ENCODE peak calls at places on chromosomes 6 and 20, in six cellular contexts. K, C, L, N, I and M are unnamed samples.

GRCh38 chr20:19453369-19453768 is 240.9 kb downstream of the SLC24A3 start:
- DNase-seq in K (no peak), C (no peak), L (no peak), N (no peak), I (no peak), M (no peak)

GRCh38 chr6:4069199-4069598 is 9.7 kb downstream of the FAM217A start:
- DNase-seq in K (no peak), C (no peak), L (no peak), N (no peak), I (no peak), M (no peak)

GRCh38 chr6:30171677-30172471 is 8.5 kb downstream of the TRIM15 start:
- DNase-seq in K (no peak), C (peak; percentile 52), L (peak; percentile 87), N (peak; percentile 17), I (no peak), M (no peak)

GRCh38 chr6:150456466-150456865 is 87.7 kb downstream of the IYD start:
- DNase-seq in K (no peak), C (peak; percentile 32), L (no peak), N (no peak), I (no peak), M (no peak)

GRCh38 chr6:150491131-150491795 is 108.4 kb upstream of the PLEKHG1 start:
- DNase-seq in K (no peak), C (peak; percentile 26), L (no peak), N (no peak), I (peak; percentile 87), M (no peak)

GRCh38 chr6:30060634-30060981 is 457 bp upstream of the POLR1H start:
- DNase-seq in K (peak; percentile 56), C (peak; percentile 55), L (peak; percentile 50), N (no peak), I (no peak), M (peak; percentile 82)

GRCh38 chr6:144585217-144585814 is 300.2 kb downstream of the UTRN start:
- DNase-seq in K (peak; percentile 21), C (peak; percentile 34), L (peak; percentile 59), N (peak; percentile 35), I (peak; percentile 61), M (peak; percentile 76)

GRCh38 chr20:31602779-31603441 is 2.2 kb upstream of the ID1 start:
- DNase-seq in K (no peak), C (peak; percentile 67), L (no peak), N (no peak), I (peak; percentile 82), M (no peak)

GRCh38 chr6:36336779-36337194 is at the start of gene BNIP5:
- DNase-seq in K (no peak), C (peak; percentile 81), L (no peak), N (no peak), I (no peak), M (no peak)

GRCh38 chr6:165117121-165117520 is 192.3 kb downstream of the C6orf118 start:
- DNase-seq in K (no peak), C (no peak), L (no peak), N (no peak), I (no peak), M (no peak)

GRCh38 chr6:29763491-29764289 is 40.5 kb downstream of the HLA-F start:
- DNase-seq in K (no peak), C (no peak), L (no peak), N (no peak), I (peak; percentile 73), M (no peak)

GRCh38 chr6:2542858-2543218 is 207.9 kb downstream of the MYLK4 start:
- DNase-seq in K (peak; percentile 45), C (peak; percentile 77), L (no peak), N (no peak), I (peak; percentile 54), M (no peak)

GRCh38 chr6:133568970-133569889 is 319.7 kb upstream of the TCF21 start:
- DNase-seq in K (peak; percentile 44), C (peak; percentile 77), L (peak; percentile 77), N (no peak), I (peak; percentile 90), M (peak; percentile 50)

GRCh38 chr20:49584418-49585382 is 16.8 kb upstream of the PTGIS start:
- DNase-seq in K (no peak), C (peak; percentile 35), L (no peak), N (no peak), I (peak; percentile 30), M (peak; percentile 22)

GRCh38 chr6:55704421-55704820 is 125.4 kb upstream of the HMGCLL1 start:
- DNase-seq in K (no peak), C (no peak), L (no peak), N (no peak), I (peak; percentile 54), M (no peak)

GRCh38 chr20:35496481-35496880 is 33.0 kb downstream of the C20orf173 start:
- DNase-seq in K (no peak), C (no peak), L (no peak), N (no peak), I (no peak), M (no peak)

GRCh38 chr20:35499271-35499670 is 30.2 kb downstream of the C20orf173 start:
- DNase-seq in K (no peak), C (no peak), L (no peak), N (no peak), I (no peak), M (no peak)

GRCh38 chr20:35497320-35497719 is 32.1 kb downstream of the C20orf173 start:
- DNase-seq in K (no peak), C (no peak), L (no peak), N (no peak), I (no peak), M (no peak)

GRCh38 chr20:35502352-35502751 is 27.1 kb downstream of the C20orf173 start:
- DNase-seq in K (no peak), C (no peak), L (no peak), N (no peak), I (no peak), M (peak; percentile 92)

GRCh38 chr20:35497780-35498189 is 31.7 kb downstream of the C20orf173 start:
- DNase-seq in K (no peak), C (no peak), L (no peak), N (no peak), I (no peak), M (no peak)
- H3K36me3 ChIP-seq in K (peaks cover 90% of the 10 kb centered on the region), C (no peaks in the 10 kb centered on the region), L (peaks cover 28% of the 10 kb centered on the region), N (peaks cover 98% of the 10 kb centered on the region), I (peaks cover 62% of the 10 kb centered on the region), M (peaks cover 40% of the 10 kb centered on the region)

DNA sequence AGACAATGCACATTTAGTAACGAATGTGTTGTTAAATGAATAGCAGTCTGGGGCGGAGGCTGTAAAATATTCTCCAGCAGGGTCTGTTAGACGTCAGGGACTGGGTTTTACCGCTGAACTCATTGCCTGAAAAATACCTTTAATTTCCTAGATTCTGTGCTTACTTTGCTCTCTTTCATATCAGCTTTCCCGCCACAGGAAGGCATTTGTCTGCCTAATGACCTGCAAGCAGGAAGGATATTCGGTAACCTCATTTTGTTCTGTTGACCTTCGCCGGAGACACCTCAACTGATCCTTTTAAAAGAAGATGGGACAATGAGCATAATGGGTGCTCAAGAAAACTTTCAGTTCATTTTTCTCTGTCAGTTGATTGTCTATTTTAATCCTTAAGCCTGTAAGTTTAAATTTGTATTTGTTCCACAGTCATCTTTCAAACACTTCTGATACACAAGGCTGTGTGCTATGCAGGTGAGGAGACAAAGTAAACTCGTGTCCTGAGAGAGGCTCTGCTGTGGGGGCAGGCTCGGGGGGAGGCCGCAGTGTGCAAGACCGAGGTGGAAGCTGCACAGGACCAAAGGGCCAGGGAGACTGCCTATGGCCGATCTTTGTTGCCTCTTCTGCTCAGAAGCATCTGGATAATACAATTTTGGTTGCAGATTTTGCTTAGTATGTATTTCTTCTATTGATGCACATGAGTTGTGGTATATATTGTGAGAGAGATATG is 27.4 kb upstream of the SIM1 start:
- DNase-seq in K (no peak), C (no peak), L (no peak), N (no peak), I (no peak), M (no peak)
- H2AFZ ChIP-seq in K (no peak overlapping the region), C (no peak overlapping the region), L (peak overlapping the region; percentile 58), N (peak overlapping the region; percentile 24), I (no peak overlapping the region), M (no peak overlapping the region)

GRCh38 chr6:168030218-168030693 is 32.8 kb downstream of the KIF25 start:
- DNase-seq in K (no peak), C (no peak), L (no peak), N (no peak), I (no peak), M (no peak)
- H3K36me3 ChIP-seq in K (no peaks in the 10 kb centered on the region), C (no peaks in the 10 kb centered on the region), L (no peaks in the 10 kb centered on the region), N (no peaks in the 10 kb centered on the region), I (no peaks in the 10 kb centered on the region), M (no peaks in the 10 kb centered on the region)

GRCh38 chr6:116003668-116004067 is 57.0 kb downstream of the FRK start:
- DNase-seq in K (no peak), C (no peak), L (no peak), N (no peak), I (no peak), M (no peak)
- H2AFZ ChIP-seq in K (no peak overlapping the region), C (no peak overlapping the region), L (no peak overlapping the region), N (no peak overlapping the region), I (no peak overlapping the region), M (no peak overlapping the region)

GRCh38 chr20:3378138-3378537 is 29.3 kb downstream of the DNAAF9 start:
- DNase-seq in K (no peak), C (no peak), L (no peak), N (no peak), I (no peak), M (no peak)
- H3K36me3 ChIP-seq in K (peaks cover 20% of the 10 kb centered on the region), C (peaks cover 5% of the 10 kb centered on the region), L (peaks cover 4% of the 10 kb centered on the region), N (peaks cover 58% of the 10 kb centered on the region), I (peaks cover 3% of the 10 kb centered on the region), M (no peaks in the 10 kb centered on the region)

DNA sequence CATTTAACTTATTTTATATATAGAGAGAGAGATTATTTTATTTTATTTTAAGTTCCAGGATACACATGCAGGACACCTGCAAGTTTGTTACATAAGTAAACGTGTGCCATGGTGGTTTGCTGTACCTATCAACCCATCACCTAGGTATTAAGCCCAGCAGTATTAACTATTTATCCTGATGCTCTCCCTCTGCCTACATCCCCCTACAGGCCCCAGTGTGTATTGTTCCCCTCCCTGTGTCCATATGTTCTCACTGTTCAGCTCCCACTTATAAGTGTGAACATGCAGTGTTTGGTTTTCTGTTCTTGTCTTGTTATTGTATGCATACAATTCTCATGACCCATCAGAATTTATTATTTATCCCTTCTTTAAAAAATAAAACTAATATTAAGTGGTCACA is 34.6 kb downstream of the FKBP1C start:
- DNase-seq in K (no peak), C (no peak), L (peak; percentile 48), N (no peak), I (no peak), M (peak; percentile 50)
- H2AFZ ChIP-seq in K (no peak overlapping the region), C (no peak overlapping the region), L (no peak overlapping the region), N (no peak overlapping the region), I (no peak overlapping the region), M (no peak overlapping the region)

DNA sequence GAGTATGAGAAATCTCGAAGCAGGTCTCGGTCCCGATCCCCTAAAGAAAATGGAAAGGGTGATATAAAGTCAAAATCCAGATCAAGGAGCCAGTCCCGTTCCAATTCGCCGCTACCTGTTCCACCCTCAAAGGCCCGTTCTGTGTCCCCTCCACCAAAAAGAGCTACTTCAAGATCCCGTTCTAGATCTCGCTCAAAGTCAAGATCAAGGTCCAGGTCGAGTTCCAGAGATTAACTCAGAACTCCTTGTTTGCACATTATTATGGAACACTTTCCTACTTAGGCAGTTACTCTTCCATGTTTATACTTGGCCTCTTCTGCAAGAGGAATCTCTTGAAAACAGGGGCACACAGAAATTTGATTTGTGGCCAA is 3.1 kb downstream of the SRSF6 start:
- DNase-seq in K (no peak), C (no peak), L (no peak), N (no peak), I (no peak), M (no peak)
- H3K36me3 ChIP-seq in K (peaks cover 69% of the 10 kb centered on the region), C (peaks cover 24% of the 10 kb centered on the region), L (peaks cover 53% of the 10 kb centered on the region), N (peaks cover 71% of the 10 kb centered on the region), I (peaks cover 64% of the 10 kb centered on the region), M (peaks cover 57% of the 10 kb centered on the region)